ENCODE peak calls at places on chromosomes 5 and 9, in five cellular contexts. X is right cardiac atrium; V is NCI-H2081; Y is stimulated activated CD8-positive, alpha-beta memory T cell treated with anti-CD3 and anti-CD28 coated beads, Interleukin-2, amount 100 ng/mL, for 48 hours; E is ELR. A is an unnamed sample.
A peak's percentile ranks its signal among the peaks of the same experiment; 100 is the strongest.

GRCh38 chr9:128113526-128114325 is 13.8 kb downstream of the PTGES2 start:
- DNase-seq in X (no peak), V (no peak), Y (no peak), E (no peak), A (no peak)

GRCh38 chr9:124894741-124895170 is 32.8 kb downstream of the ARPC5L start:
- DNase-seq in X (no peak), V (no peak), Y (no peak), E (peak; percentile 64), A (no peak)

GRCh38 chr9:108852089-108852488 is 3.7 kb downstream of the ACTL7B start:
- DNase-seq in X (no peak), V (no peak), Y (no peak), E (no peak), A (no peak)

GRCh38 chr5:140108093-140109049 is 5.5 kb upstream of the PURA start:
- DNase-seq in X (peak; percentile 55), V (peak; percentile 46), Y (no peak), E (peak; percentile 33), A (no peak)

GRCh38 chr5:94362857-94363256 is 255.5 kb downstream of the KIAA0825 start:
- DNase-seq in X (no peak), V (no peak), Y (no peak), E (no peak), A (no peak)

GRCh38 chr5:33848554-33848953 is 43.2 kb downstream of the ADAMTS12 start:
- DNase-seq in X (no peak), V (no peak), Y (no peak), E (no peak), A (no peak)

GRCh38 chr9:128150594-128151342 is 1.5 kb downstream of the LCN2 start:
- DNase-seq in X (no peak), V (no peak), Y (no peak), E (peak; percentile 46), A (no peak)

GRCh38 chr5:54673523-54674225 is 156.1 kb downstream of the SNX18 start:
- DNase-seq in X (peak; percentile 76), V (no peak), Y (no peak), E (no peak), A (no peak)

GRCh38 chr5:16912080-16912479 is 24.0 kb downstream of the MYO10 start:
- DNase-seq in X (no peak), V (no peak), Y (no peak), E (no peak), A (no peak)

GRCh38 chr5:172097356-172097755 is 90.7 kb downstream of the STK10 start:
- DNase-seq in X (no peak), V (no peak), Y (no peak), E (no peak), A (no peak)

GRCh38 chr9:3777137-3777536 is 251.3 kb upstream of the RFX3 start:
- DNase-seq in X (no peak), V (no peak), Y (no peak), E (no peak), A (no peak)

GRCh38 chr5:171428168-171428658 is 8.8 kb downstream of the FGF18 start:
- DNase-seq in X (no peak), V (no peak), Y (no peak), E (no peak), A (no peak)

GRCh38 chr5:75961814-75962213 is 121.4 kb upstream of the SV2C start:
- DNase-seq in X (no peak), V (no peak), Y (no peak), E (no peak), A (no peak)

GRCh38 chr5:169116961-169117461 is 183.9 kb downstream of the SLIT3 start:
- DNase-seq in X (no peak), V (no peak), Y (no peak), E (peak; percentile 8), A (no peak)

GRCh38 chr9:121324755-121325154 is 45.3 kb downstream of the STOM start:
- DNase-seq in X (no peak), V (no peak), Y (no peak), E (no peak), A (no peak)

GRCh38 chr9:99126312-99126711 is 21.4 kb downstream of the TGFBR1 start:
- DNase-seq in X (no peak), V (no peak), Y (no peak), E (peak; percentile 69), A (no peak)

GRCh38 chr9:123640792-123641222 is 284.8 kb downstream of the CRB2 start:
- DNase-seq in X (no peak), V (no peak), Y (no peak), E (no peak), A (no peak)

GRCh38 chr5:83632874-83633273 is 87.8 kb downstream of the HAPLN1 start:
- DNase-seq in X (no peak), V (no peak), Y (no peak), E (peak; percentile 74), A (no peak)

GRCh38 chr5:12354686-12355085 is 450.4 kb upstream of the CTNND2 start:
- DNase-seq in X (no peak), V (no peak), Y (no peak), E (no peak), A (peak; percentile 7)

GRCh38 chr5:10064546-10065215 is 185.0 kb downstream of the ATPSCKMT start:
- DNase-seq in X (no peak), V (no peak), Y (no peak), E (no peak), A (no peak)

GRCh38 chr9:4581031-4581760 is 80.9 kb upstream of the PLPP6 start:
- DNase-seq in X (no peak), V (no peak), Y (no peak), E (no peak), A (no peak)

GRCh38 chr5:101942321-101942882 is 353.7 kb downstream of the SLCO4C1 start:
- DNase-seq in X (no peak), V (peak; percentile 45), Y (no peak), E (peak; percentile 28), A (peak; percentile 6)

GRCh38 chr5:156500755-156501154 is 173.8 kb downstream of the SGCD start:
- DNase-seq in X (peak; percentile 49), V (no peak), Y (no peak), E (no peak), A (no peak)

GRCh38 chr5:2129581-2130272 is 247.0 kb upstream of the IRX4 start:
- DNase-seq in X (no peak), V (no peak), Y (no peak), E (no peak), A (no peak)

GRCh38 chr9:13786131-13786530 is 506.6 kb upstream of the MPDZ start:
- DNase-seq in X (peak; percentile 89), V (no peak), Y (no peak), E (no peak), A (no peak)

GRCh38 chr9:78213696-78214095 is 22.2 kb upstream of the CEP78 start:
- DNase-seq in X (no peak), V (no peak), Y (no peak), E (peak; percentile 25), A (peak; percentile 6)

GRCh38 chr9:94867842-94868312 is 141.4 kb downstream of the AOPEP start:
- DNase-seq in X (no peak), V (no peak), Y (no peak), E (peak; percentile 97), A (no peak)